ENCODE peak calls at places on chromosomes 3 and 15, in eight cellular contexts. One of them, this sample, is unnamed. For H3K4me1, the result is how much of the 10 kb centered on the place peaks cover.

GRCh38 chr15:101083336-101084045 is 164.3 kb downstream of the LRRK1 start:
- DNase-seq in testis: no peak
- DNase-seq in neuronal stem cell: no peak
- DNase-seq in esophagus squamous epithelium: no peak
- DNase-seq in IMR-90: no peak
- DNase-seq in GM23248: no peak
- DNase-seq in right cardiac atrium: peak
- DNase-seq in ovary: no peak
- DNase-seq in this sample: no peak

GRCh38 chr15:78075490-78076230 is 1.9 kb downstream of the TBC1D2B start:
- DNase-seq in testis: peak
- DNase-seq in neuronal stem cell: peak
- DNase-seq in esophagus squamous epithelium: no peak
- DNase-seq in IMR-90: peak
- DNase-seq in GM23248: peak
- DNase-seq in right cardiac atrium: peak
- DNase-seq in ovary: peak
- DNase-seq in this sample: peak

GRCh38 chr3:62332771-62333381 is 40.5 kb downstream of the FEZF2 start:
- DNase-seq in testis: peak
- DNase-seq in neuronal stem cell: peak
- DNase-seq in esophagus squamous epithelium: no peak
- DNase-seq in IMR-90: peak
- DNase-seq in GM23248: peak
- DNase-seq in right cardiac atrium: no peak
- DNase-seq in ovary: no peak
- DNase-seq in this sample: no peak

GRCh38 chr15:73945109-73945508 is 18.8 kb downstream of the LOXL1 start:
- DNase-seq in testis: no peak
- DNase-seq in neuronal stem cell: no peak
- DNase-seq in esophagus squamous epithelium: no peak
- DNase-seq in IMR-90: no peak
- DNase-seq in GM23248: no peak
- DNase-seq in right cardiac atrium: no peak
- DNase-seq in ovary: no peak
- DNase-seq in this sample: no peak

GRCh38 chr3:178583963-178584575 is 47.8 kb downstream of the KCNMB2 start:
- DNase-seq in testis: no peak
- DNase-seq in neuronal stem cell: no peak
- DNase-seq in esophagus squamous epithelium: no peak
- DNase-seq in IMR-90: no peak
- DNase-seq in GM23248: no peak
- DNase-seq in right cardiac atrium: no peak
- DNase-seq in ovary: no peak
- DNase-seq in this sample: no peak

GRCh38 chr3:112775011-112775742 is 71.5 kb downstream of the CD200R1L start:
- DNase-seq in testis: no peak
- DNase-seq in neuronal stem cell: no peak
- DNase-seq in esophagus squamous epithelium: no peak
- DNase-seq in IMR-90: peak
- DNase-seq in GM23248: peak
- DNase-seq in right cardiac atrium: peak
- DNase-seq in ovary: no peak
- DNase-seq in this sample: no peak

GRCh38 chr3:66493464-66494099 is 7.2 kb downstream of the LRIG1 start:
- DNase-seq in testis: no peak
- DNase-seq in neuronal stem cell: no peak
- DNase-seq in esophagus squamous epithelium: no peak
- DNase-seq in IMR-90: no peak
- DNase-seq in GM23248: no peak
- DNase-seq in right cardiac atrium: no peak
- DNase-seq in ovary: no peak
- DNase-seq in this sample: no peak

GRCh38 chr15:57160823-57161560 is 215.3 kb upstream of the CGNL1 start:
- DNase-seq in testis: no peak
- DNase-seq in neuronal stem cell: no peak
- DNase-seq in esophagus squamous epithelium: no peak
- DNase-seq in IMR-90: peak
- DNase-seq in GM23248: peak
- DNase-seq in right cardiac atrium: no peak
- DNase-seq in ovary: no peak
- DNase-seq in this sample: no peak

GRCh38 chr3:169354774-169355501 is 308.6 kb downstream of the MECOM start:
- DNase-seq in testis: no peak
- DNase-seq in neuronal stem cell: peak
- DNase-seq in esophagus squamous epithelium: no peak
- DNase-seq in IMR-90: no peak
- DNase-seq in GM23248: no peak
- DNase-seq in right cardiac atrium: no peak
- DNase-seq in ovary: no peak
- DNase-seq in this sample: no peak

GRCh38 chr15:75024102-75024636 is 779 bp downstream of the PPCDC start:
- DNase-seq in testis: peak
- DNase-seq in neuronal stem cell: no peak
- DNase-seq in esophagus squamous epithelium: no peak
- DNase-seq in IMR-90: peak
- DNase-seq in GM23248: peak
- DNase-seq in right cardiac atrium: peak
- DNase-seq in ovary: peak
- DNase-seq in this sample: no peak

GRCh38 chr3:14120111-14120920 is 4.4 kb downstream of the CHCHD4 start:
- DNase-seq in testis: peak
- DNase-seq in neuronal stem cell: no peak
- DNase-seq in esophagus squamous epithelium: no peak
- DNase-seq in IMR-90: no peak
- DNase-seq in GM23248: no peak
- DNase-seq in right cardiac atrium: no peak
- DNase-seq in ovary: no peak
- DNase-seq in this sample: no peak

GRCh38 chr15:29139540-29140459 is 129.8 kb downstream of the NSMCE3 start:
- DNase-seq in testis: peak
- DNase-seq in neuronal stem cell: peak
- DNase-seq in esophagus squamous epithelium: no peak
- DNase-seq in IMR-90: peak
- DNase-seq in GM23248: peak
- DNase-seq in right cardiac atrium: peak
- DNase-seq in ovary: no peak
- DNase-seq in this sample: peak

GRCh38 chr15:99482993-99483392 is 82.8 kb upstream of the MEF2A start:
- DNase-seq in testis: no peak
- DNase-seq in neuronal stem cell: no peak
- DNase-seq in esophagus squamous epithelium: no peak
- DNase-seq in IMR-90: no peak
- DNase-seq in GM23248: no peak
- DNase-seq in right cardiac atrium: no peak
- DNase-seq in ovary: no peak
- DNase-seq in this sample: no peak

GRCh38 chr3:143333367-143333766 is 213.8 kb downstream of the CHST2 start:
- DNase-seq in testis: no peak
- DNase-seq in neuronal stem cell: no peak
- DNase-seq in esophagus squamous epithelium: no peak
- DNase-seq in IMR-90: no peak
- DNase-seq in GM23248: no peak
- DNase-seq in right cardiac atrium: no peak
- DNase-seq in ovary: no peak
- DNase-seq in this sample: no peak

GRCh38 chr3:139534992-139535879 is 4.3 kb downstream of the RBP1 start:
- DNase-seq in testis: peak
- DNase-seq in neuronal stem cell: no peak
- DNase-seq in esophagus squamous epithelium: no peak
- DNase-seq in IMR-90: peak
- DNase-seq in GM23248: no peak
- DNase-seq in right cardiac atrium: peak
- DNase-seq in ovary: peak
- DNase-seq in this sample: no peak

GRCh38 chr3:57958642-57959406 is 49.4 kb upstream of the FLNB start:
- DNase-seq in testis: no peak
- DNase-seq in neuronal stem cell: no peak
- DNase-seq in esophagus squamous epithelium: no peak
- DNase-seq in IMR-90: no peak
- DNase-seq in GM23248: peak
- DNase-seq in right cardiac atrium: peak
- DNase-seq in ovary: peak
- DNase-seq in this sample: no peak

GRCh38 chr15:79003896-79004295 is 59.0 kb upstream of the CTSH start:
- DNase-seq in testis: no peak
- DNase-seq in neuronal stem cell: no peak
- DNase-seq in esophagus squamous epithelium: no peak
- DNase-seq in IMR-90: no peak
- DNase-seq in GM23248: no peak
- DNase-seq in right cardiac atrium: no peak
- DNase-seq in ovary: no peak
- DNase-seq in this sample: no peak

GRCh38 chr15:63597033-63597790 is at the start of gene FBXL22:
- DNase-seq in testis: peak
- DNase-seq in neuronal stem cell: no peak
- DNase-seq in esophagus squamous epithelium: no peak
- DNase-seq in IMR-90: peak
- DNase-seq in GM23248: peak
- DNase-seq in right cardiac atrium: peak
- DNase-seq in ovary: peak
- DNase-seq in this sample: no peak

GRCh38 chr3:10574101-10574615 is 68.8 kb upstream of the ATP2B2 start:
- DNase-seq in testis: no peak
- DNase-seq in neuronal stem cell: no peak
- DNase-seq in esophagus squamous epithelium: no peak
- DNase-seq in IMR-90: no peak
- DNase-seq in GM23248: no peak
- DNase-seq in right cardiac atrium: no peak
- DNase-seq in ovary: no peak
- DNase-seq in this sample: no peak

GRCh38 chr3:44048196-44048924 is 193.3 kb upstream of the TOPAZ1 start:
- DNase-seq in testis: no peak
- DNase-seq in neuronal stem cell: no peak
- DNase-seq in esophagus squamous epithelium: no peak
- DNase-seq in IMR-90: no peak
- DNase-seq in GM23248: no peak
- DNase-seq in right cardiac atrium: no peak
- DNase-seq in ovary: no peak
- DNase-seq in this sample: no peak

GRCh38 chr15:67176195-67176971 is 78.1 kb downstream of the AAGAB start:
- DNase-seq in testis: no peak
- DNase-seq in neuronal stem cell: no peak
- DNase-seq in esophagus squamous epithelium: no peak
- DNase-seq in IMR-90: no peak
- DNase-seq in GM23248: no peak
- DNase-seq in right cardiac atrium: peak
- DNase-seq in ovary: no peak
- DNase-seq in this sample: no peak
- H3K4me1 ChIP-seq in testis: under half
- H3K4me1 ChIP-seq in neuronal stem cell: under half
- H3K4me1 ChIP-seq in esophagus squamous epithelium: under half
- H3K4me1 ChIP-seq in IMR-90: half or more
- H3K4me1 ChIP-seq in GM23248: half or more
- H3K4me1 ChIP-seq in right cardiac atrium: under half
- H3K4me1 ChIP-seq in ovary: under half
- H3K4me1 ChIP-seq in this sample: under half

GRCh38 chr15:41949400-41950126 is 22.8 kb downstream of the EHD4 start:
- DNase-seq in testis: no peak
- DNase-seq in neuronal stem cell: no peak
- DNase-seq in esophagus squamous epithelium: no peak
- DNase-seq in IMR-90: no peak
- DNase-seq in GM23248: peak
- DNase-seq in right cardiac atrium: no peak
- DNase-seq in ovary: no peak
- DNase-seq in this sample: no peak
- H3K27ac ChIP-seq in testis: no peak
- H3K27ac ChIP-seq in neuronal stem cell: no peak
- H3K27ac ChIP-seq in esophagus squamous epithelium: peak
- H3K27ac ChIP-seq in IMR-90: peak
- H3K27ac ChIP-seq in GM23248: peak
- H3K27ac ChIP-seq in right cardiac atrium: peak
- H3K27ac ChIP-seq in ovary: no peak
- H3K27ac ChIP-seq in this sample: peak

DNA sequence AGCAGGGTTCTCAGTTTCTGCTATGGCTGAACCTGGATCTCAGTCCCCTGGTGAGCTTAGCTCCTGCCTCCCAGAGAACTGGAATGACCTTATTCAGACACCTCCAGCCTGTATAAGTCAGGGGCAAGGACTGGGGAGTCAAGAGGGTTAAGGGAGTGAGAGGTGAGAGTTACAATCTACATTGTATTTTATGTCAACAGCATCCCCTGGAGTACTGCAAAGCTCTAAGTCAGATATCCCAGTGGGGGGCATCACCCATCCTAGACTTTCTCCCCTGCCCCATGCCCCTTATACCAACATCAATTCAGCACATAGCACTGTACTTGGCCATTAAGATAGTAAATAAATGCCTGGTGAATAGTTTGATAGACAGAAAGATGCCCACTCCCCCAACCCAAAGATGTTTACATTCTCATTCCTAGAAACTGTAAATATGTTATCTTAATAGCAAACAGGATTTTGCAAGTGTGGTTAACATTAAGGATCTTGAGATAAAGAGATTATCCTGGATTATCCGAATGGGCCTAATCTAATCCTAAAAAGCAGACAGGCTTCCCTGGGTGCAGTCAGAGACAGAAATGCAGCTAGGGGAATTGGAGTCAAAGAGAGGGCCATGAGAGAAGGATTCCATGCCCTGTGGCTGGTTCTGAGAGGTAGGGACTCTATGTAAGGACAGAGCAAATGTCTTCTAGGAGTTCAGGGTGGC is 132.3 kb upstream of the RASGRP1 start:
- DNase-seq in testis: no peak
- DNase-seq in neuronal stem cell: no peak
- DNase-seq in esophagus squamous epithelium: no peak
- DNase-seq in IMR-90: no peak
- DNase-seq in GM23248: no peak
- DNase-seq in right cardiac atrium: no peak
- DNase-seq in ovary: no peak
- DNase-seq in this sample: no peak
- H3K4me1 ChIP-seq in testis: under half
- H3K4me1 ChIP-seq in neuronal stem cell: under half
- H3K4me1 ChIP-seq in esophagus squamous epithelium: under half
- H3K4me1 ChIP-seq in IMR-90: under half
- H3K4me1 ChIP-seq in GM23248: under half
- H3K4me1 ChIP-seq in right cardiac atrium: under half
- H3K4me1 ChIP-seq in ovary: under half
- H3K4me1 ChIP-seq in this sample: under half

GRCh38 chr3:188469228-188469885 is 315.4 kb downstream of the LPP start:
- DNase-seq in testis: peak
- DNase-seq in neuronal stem cell: no peak
- DNase-seq in esophagus squamous epithelium: no peak
- DNase-seq in IMR-90: no peak
- DNase-seq in GM23248: no peak
- DNase-seq in right cardiac atrium: no peak
- DNase-seq in ovary: no peak
- DNase-seq in this sample: peak
- H3K27ac ChIP-seq in testis: peak
- H3K27ac ChIP-seq in neuronal stem cell: no peak
- H3K27ac ChIP-seq in esophagus squamous epithelium: peak
- H3K27ac ChIP-seq in IMR-90: no peak
- H3K27ac ChIP-seq in GM23248: no peak
- H3K27ac ChIP-seq in right cardiac atrium: peak
- H3K27ac ChIP-seq in ovary: no peak
- H3K27ac ChIP-seq in this sample: peak

GRCh38 chr3:197956070-197956469 is 3.9 kb upstream of the LMLN start:
- DNase-seq in testis: no peak
- DNase-seq in neuronal stem cell: no peak
- DNase-seq in esophagus squamous epithelium: no peak
- DNase-seq in IMR-90: no peak
- DNase-seq in GM23248: no peak
- DNase-seq in right cardiac atrium: no peak
- DNase-seq in ovary: no peak
- DNase-seq in this sample: no peak
- H3K4me1 ChIP-seq in testis: under half
- H3K4me1 ChIP-seq in neuronal stem cell: under half
- H3K4me1 ChIP-seq in esophagus squamous epithelium: under half
- H3K4me1 ChIP-seq in IMR-90: under half
- H3K4me1 ChIP-seq in GM23248: under half
- H3K4me1 ChIP-seq in right cardiac atrium: under half
- H3K4me1 ChIP-seq in ovary: under half
- H3K4me1 ChIP-seq in this sample: half or more